ENCODE peak calls at places on chromosomes 1 and 21, in ten cellular contexts. One of them, this sample, is unnamed.

GRCh38 chr1:182984621-182985020 is 31.7 kb upstream of the SHCBP1L start:
- ATAC-seq in A549: no peak
- ATAC-seq in RWPE2: no peak
- ATAC-seq in right cardiac atrium: no peak
- ATAC-seq in HepG2: no peak
- ATAC-seq in left ventricle myocardium superior: no peak
- ATAC-seq in activated CD8-positive, alpha-beta memory T cell treated with anti-CD3 and anti-CD28 coated beads, Interleukin-2, amount 10 ng/mL, durations not matched to agents 7 days and 5 days: no peak
- ATAC-seq in effector memory CD8-positive, alpha-beta T cell: no peak
- ATAC-seq in activated naive CD8-positive, alpha-beta T cell treated with anti-CD3 and anti-CD28 coated beads, Interleukin-2, amount 10 ng/mL, durations not matched to agents 7 days and 5 days: no peak
- ATAC-seq in activated CD4-positive, alpha-beta T cell treated with anti-CD3 and anti-CD28 coated beads for 36 hours: no peak
- ATAC-seq in this sample: peak; percentile 41

GRCh38 chr1:173954179-173954578 is 37.1 kb upstream of the SERPINC1 start:
- ATAC-seq in A549: no peak
- ATAC-seq in RWPE2: no peak
- ATAC-seq in right cardiac atrium: no peak
- ATAC-seq in HepG2: no peak
- ATAC-seq in left ventricle myocardium superior: no peak
- ATAC-seq in activated CD8-positive, alpha-beta memory T cell treated with anti-CD3 and anti-CD28 coated beads, Interleukin-2, amount 10 ng/mL, durations not matched to agents 7 days and 5 days: no peak
- ATAC-seq in effector memory CD8-positive, alpha-beta T cell: no peak
- ATAC-seq in activated naive CD8-positive, alpha-beta T cell treated with anti-CD3 and anti-CD28 coated beads, Interleukin-2, amount 10 ng/mL, durations not matched to agents 7 days and 5 days: no peak
- ATAC-seq in activated CD4-positive, alpha-beta T cell treated with anti-CD3 and anti-CD28 coated beads for 36 hours: peak; percentile 83
- ATAC-seq in this sample: no peak

GRCh38 chr1:70156529-70157120 is 48.8 kb downstream of the LRRC40 start:
- ATAC-seq in A549: peak; percentile 89
- ATAC-seq in RWPE2: peak; percentile 84
- ATAC-seq in right cardiac atrium: no peak
- ATAC-seq in HepG2: peak; percentile 40
- ATAC-seq in left ventricle myocardium superior: no peak
- ATAC-seq in activated CD8-positive, alpha-beta memory T cell treated with anti-CD3 and anti-CD28 coated beads, Interleukin-2, amount 10 ng/mL, durations not matched to agents 7 days and 5 days: no peak
- ATAC-seq in effector memory CD8-positive, alpha-beta T cell: no peak
- ATAC-seq in activated naive CD8-positive, alpha-beta T cell treated with anti-CD3 and anti-CD28 coated beads, Interleukin-2, amount 10 ng/mL, durations not matched to agents 7 days and 5 days: no peak
- ATAC-seq in activated CD4-positive, alpha-beta T cell treated with anti-CD3 and anti-CD28 coated beads for 36 hours: peak; percentile 92
- ATAC-seq in this sample: no peak

GRCh38 chr21:15795533-15795932 is 65.8 kb downstream of the USP25 start:
- ATAC-seq in A549: no peak
- ATAC-seq in RWPE2: no peak
- ATAC-seq in right cardiac atrium: no peak
- ATAC-seq in HepG2: no peak
- ATAC-seq in left ventricle myocardium superior: no peak
- ATAC-seq in activated CD8-positive, alpha-beta memory T cell treated with anti-CD3 and anti-CD28 coated beads, Interleukin-2, amount 10 ng/mL, durations not matched to agents 7 days and 5 days: no peak
- ATAC-seq in effector memory CD8-positive, alpha-beta T cell: no peak
- ATAC-seq in activated naive CD8-positive, alpha-beta T cell treated with anti-CD3 and anti-CD28 coated beads, Interleukin-2, amount 10 ng/mL, durations not matched to agents 7 days and 5 days: no peak
- ATAC-seq in activated CD4-positive, alpha-beta T cell treated with anti-CD3 and anti-CD28 coated beads for 36 hours: peak; percentile 71
- ATAC-seq in this sample: no peak

GRCh38 chr1:210653771-210654170 is 325.1 kb downstream of the HHAT start:
- ATAC-seq in A549: peak; percentile 75
- ATAC-seq in RWPE2: no peak
- ATAC-seq in right cardiac atrium: peak; percentile 76
- ATAC-seq in HepG2: peak; percentile 35
- ATAC-seq in left ventricle myocardium superior: peak; percentile 47
- ATAC-seq in activated CD8-positive, alpha-beta memory T cell treated with anti-CD3 and anti-CD28 coated beads, Interleukin-2, amount 10 ng/mL, durations not matched to agents 7 days and 5 days: no peak
- ATAC-seq in effector memory CD8-positive, alpha-beta T cell: no peak
- ATAC-seq in activated naive CD8-positive, alpha-beta T cell treated with anti-CD3 and anti-CD28 coated beads, Interleukin-2, amount 10 ng/mL, durations not matched to agents 7 days and 5 days: peak; percentile 27
- ATAC-seq in activated CD4-positive, alpha-beta T cell treated with anti-CD3 and anti-CD28 coated beads for 36 hours: peak; percentile 55
- ATAC-seq in this sample: peak; percentile 59

GRCh38 chr1:29417971-29418370 is 181.6 kb downstream of the PTPRU start:
- ATAC-seq in A549: no peak
- ATAC-seq in RWPE2: no peak
- ATAC-seq in right cardiac atrium: no peak
- ATAC-seq in HepG2: no peak
- ATAC-seq in left ventricle myocardium superior: no peak
- ATAC-seq in activated CD8-positive, alpha-beta memory T cell treated with anti-CD3 and anti-CD28 coated beads, Interleukin-2, amount 10 ng/mL, durations not matched to agents 7 days and 5 days: no peak
- ATAC-seq in effector memory CD8-positive, alpha-beta T cell: no peak
- ATAC-seq in activated naive CD8-positive, alpha-beta T cell treated with anti-CD3 and anti-CD28 coated beads, Interleukin-2, amount 10 ng/mL, durations not matched to agents 7 days and 5 days: no peak
- ATAC-seq in activated CD4-positive, alpha-beta T cell treated with anti-CD3 and anti-CD28 coated beads for 36 hours: no peak
- ATAC-seq in this sample: no peak

GRCh38 chr1:240562111-240562590 is 49.8 kb downstream of the GREM2 start:
- ATAC-seq in A549: peak; percentile 19
- ATAC-seq in RWPE2: no peak
- ATAC-seq in right cardiac atrium: no peak
- ATAC-seq in HepG2: no peak
- ATAC-seq in left ventricle myocardium superior: no peak
- ATAC-seq in activated CD8-positive, alpha-beta memory T cell treated with anti-CD3 and anti-CD28 coated beads, Interleukin-2, amount 10 ng/mL, durations not matched to agents 7 days and 5 days: no peak
- ATAC-seq in effector memory CD8-positive, alpha-beta T cell: no peak
- ATAC-seq in activated naive CD8-positive, alpha-beta T cell treated with anti-CD3 and anti-CD28 coated beads, Interleukin-2, amount 10 ng/mL, durations not matched to agents 7 days and 5 days: no peak
- ATAC-seq in activated CD4-positive, alpha-beta T cell treated with anti-CD3 and anti-CD28 coated beads for 36 hours: no peak
- ATAC-seq in this sample: no peak

GRCh38 chr1:4172659-4173599 is 272.9 kb upstream of the C1orf174 start:
- ATAC-seq in A549: peak; percentile 77
- ATAC-seq in RWPE2: no peak
- ATAC-seq in right cardiac atrium: no peak
- ATAC-seq in HepG2: peak; percentile 97
- ATAC-seq in left ventricle myocardium superior: peak; percentile 30
- ATAC-seq in activated CD8-positive, alpha-beta memory T cell treated with anti-CD3 and anti-CD28 coated beads, Interleukin-2, amount 10 ng/mL, durations not matched to agents 7 days and 5 days: peak; percentile 71
- ATAC-seq in effector memory CD8-positive, alpha-beta T cell: no peak
- ATAC-seq in activated naive CD8-positive, alpha-beta T cell treated with anti-CD3 and anti-CD28 coated beads, Interleukin-2, amount 10 ng/mL, durations not matched to agents 7 days and 5 days: peak; percentile 85
- ATAC-seq in activated CD4-positive, alpha-beta T cell treated with anti-CD3 and anti-CD28 coated beads for 36 hours: peak; percentile 66
- ATAC-seq in this sample: no peak

GRCh38 chr1:93779540-93780121 is 98.0 kb upstream of the BCAR3 start:
- ATAC-seq in A549: peak; percentile 88
- ATAC-seq in RWPE2: peak; percentile 74
- ATAC-seq in right cardiac atrium: no peak
- ATAC-seq in HepG2: no peak
- ATAC-seq in left ventricle myocardium superior: no peak
- ATAC-seq in activated CD8-positive, alpha-beta memory T cell treated with anti-CD3 and anti-CD28 coated beads, Interleukin-2, amount 10 ng/mL, durations not matched to agents 7 days and 5 days: no peak
- ATAC-seq in effector memory CD8-positive, alpha-beta T cell: no peak
- ATAC-seq in activated naive CD8-positive, alpha-beta T cell treated with anti-CD3 and anti-CD28 coated beads, Interleukin-2, amount 10 ng/mL, durations not matched to agents 7 days and 5 days: no peak
- ATAC-seq in activated CD4-positive, alpha-beta T cell treated with anti-CD3 and anti-CD28 coated beads for 36 hours: no peak
- ATAC-seq in this sample: no peak

GRCh38 chr1:57536749-57537423 is 113.0 kb upstream of the DAB1 start:
- ATAC-seq in A549: no peak
- ATAC-seq in RWPE2: no peak
- ATAC-seq in right cardiac atrium: no peak
- ATAC-seq in HepG2: no peak
- ATAC-seq in left ventricle myocardium superior: peak; percentile 23
- ATAC-seq in activated CD8-positive, alpha-beta memory T cell treated with anti-CD3 and anti-CD28 coated beads, Interleukin-2, amount 10 ng/mL, durations not matched to agents 7 days and 5 days: no peak
- ATAC-seq in effector memory CD8-positive, alpha-beta T cell: no peak
- ATAC-seq in activated naive CD8-positive, alpha-beta T cell treated with anti-CD3 and anti-CD28 coated beads, Interleukin-2, amount 10 ng/mL, durations not matched to agents 7 days and 5 days: no peak
- ATAC-seq in activated CD4-positive, alpha-beta T cell treated with anti-CD3 and anti-CD28 coated beads for 36 hours: no peak
- ATAC-seq in this sample: no peak

GRCh38 chr1:32005522-32005921 is 8.1 kb upstream of the KHDRBS1 start:
- ATAC-seq in A549: no peak
- ATAC-seq in RWPE2: no peak
- ATAC-seq in right cardiac atrium: no peak
- ATAC-seq in HepG2: no peak
- ATAC-seq in left ventricle myocardium superior: no peak
- ATAC-seq in activated CD8-positive, alpha-beta memory T cell treated with anti-CD3 and anti-CD28 coated beads, Interleukin-2, amount 10 ng/mL, durations not matched to agents 7 days and 5 days: no peak
- ATAC-seq in effector memory CD8-positive, alpha-beta T cell: no peak
- ATAC-seq in activated naive CD8-positive, alpha-beta T cell treated with anti-CD3 and anti-CD28 coated beads, Interleukin-2, amount 10 ng/mL, durations not matched to agents 7 days and 5 days: no peak
- ATAC-seq in activated CD4-positive, alpha-beta T cell treated with anti-CD3 and anti-CD28 coated beads for 36 hours: no peak
- ATAC-seq in this sample: peak; percentile 73